ENCODE peak calls at places on chromosomes 7 and 10, in four cellular contexts. One of them, this sample, is unnamed.

GRCh38 chr10:133438711-133439273 is 14.4 kb upstream of the SPRN start:
- DNase-seq in esophagus squamous epithelium: no peak
- DNase-seq in GM23338: peak
- DNase-seq in bronchial epithelial cell: peak
- DNase-seq in this sample: peak

GRCh38 chr10:98323221-98324164 is 55.5 kb upstream of the LOXL4 start:
- DNase-seq in GM23338: no peak
- DNase-seq in esophagus squamous epithelium: no peak
- DNase-seq in bronchial epithelial cell: peak
- DNase-seq in this sample: peak

GRCh38 chr7:39405591-39405990 is 160.6 kb upstream of the YAE1 start:
- DNase-seq in bronchial epithelial cell: no peak
- DNase-seq in esophagus squamous epithelium: no peak
- DNase-seq in GM23338: no peak
- DNase-seq in this sample: no peak

GRCh38 chr10:35184527-35185171 is 58.0 kb downstream of the CREM start:
- DNase-seq in bronchial epithelial cell: no peak
- DNase-seq in GM23338: no peak
- DNase-seq in esophagus squamous epithelium: no peak
- DNase-seq in this sample: no peak

GRCh38 chr10:71339796-71340589 is 20.9 kb downstream of the SLC29A3 start:
- DNase-seq in bronchial epithelial cell: peak
- DNase-seq in GM23338: no peak
- DNase-seq in esophagus squamous epithelium: no peak
- DNase-seq in this sample: peak

GRCh38 chr10:8510471-8510870 is 456.0 kb downstream of the GATA3 start:
- DNase-seq in GM23338: peak
- DNase-seq in esophagus squamous epithelium: no peak
- DNase-seq in bronchial epithelial cell: no peak
- DNase-seq in this sample: no peak

GRCh38 chr10:69474688-69475432 is 23.6 kb downstream of the TSPAN15 start:
- DNase-seq in esophagus squamous epithelium: no peak
- DNase-seq in bronchial epithelial cell: peak
- DNase-seq in GM23338: no peak
- DNase-seq in this sample: peak

GRCh38 chr10:28375399-28376354 is 72.8 kb upstream of the MPP7 start:
- DNase-seq in GM23338: peak
- DNase-seq in esophagus squamous epithelium: no peak
- DNase-seq in bronchial epithelial cell: peak
- DNase-seq in this sample: peak

GRCh38 chr10:76202777-76203176 is 771.4 kb downstream of the LRMDA start:
- DNase-seq in bronchial epithelial cell: no peak
- DNase-seq in esophagus squamous epithelium: no peak
- DNase-seq in GM23338: no peak
- DNase-seq in this sample: no peak

DNA sequence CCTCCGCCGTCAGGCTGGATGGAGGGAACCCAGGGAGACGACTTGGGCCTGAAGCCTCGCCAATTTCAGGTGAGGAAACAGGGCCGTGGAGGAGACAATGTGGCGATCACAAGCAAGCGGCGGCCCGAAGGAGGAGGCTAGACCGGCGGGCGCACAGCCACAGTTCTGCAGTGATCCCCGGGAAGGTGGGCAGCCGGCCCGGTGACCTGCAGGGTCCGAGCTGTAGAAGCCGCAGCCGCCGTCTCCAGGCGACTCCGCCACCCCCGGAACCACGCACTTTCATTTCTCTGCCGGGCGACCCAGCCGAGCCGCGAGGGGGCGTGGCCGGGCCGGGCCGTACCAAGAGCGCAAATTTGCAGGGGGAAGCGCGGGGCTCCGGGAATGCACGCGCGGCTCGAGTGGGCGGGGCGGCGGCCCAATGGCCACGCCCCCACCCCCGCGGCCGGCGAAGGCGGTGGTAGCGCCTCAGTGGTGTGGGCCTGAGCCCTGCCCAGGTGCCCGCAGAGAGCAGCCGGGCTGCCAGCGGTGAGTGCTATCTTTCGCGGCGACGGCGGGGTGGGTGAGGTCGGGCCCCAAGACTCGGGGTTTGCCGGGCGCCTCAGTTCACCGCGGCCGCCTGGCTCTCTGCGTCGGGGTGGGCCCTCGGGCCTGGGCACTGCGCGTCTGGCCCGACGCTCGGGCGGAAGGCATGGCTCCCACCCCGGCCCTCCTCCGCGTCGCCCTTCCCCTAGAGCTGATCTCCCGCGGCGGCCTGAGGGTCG is at the start of gene POR:
- DNase-seq in bronchial epithelial cell: peak
- DNase-seq in esophagus squamous epithelium: peak
- DNase-seq in GM23338: peak
- DNase-seq in this sample: peak
- TF ChIP-seq CTCF in bronchial epithelial cell: no peak
- TF ChIP-seq CTCF in esophagus squamous epithelium: peak
- TF ChIP-seq CTCF in GM23338: no peak
- TF ChIP-seq CTCF in this sample: no peak

GRCh38 chr7:151088019-151088855 is 2.0 kb downstream of the AGAP3 start:
- DNase-seq in bronchial epithelial cell: no peak
- DNase-seq in GM23338: peak
- DNase-seq in esophagus squamous epithelium: no peak
- DNase-seq in this sample: peak
- TF ChIP-seq CTCF in bronchial epithelial cell: no peak
- TF ChIP-seq CTCF in GM23338: no peak
- TF ChIP-seq CTCF in esophagus squamous epithelium: no peak
- TF ChIP-seq CTCF in this sample: no peak

GRCh38 chr7:95725170-95725569 is 47.2 kb upstream of the DYNC1I1 start:
- DNase-seq in GM23338: peak
- DNase-seq in bronchial epithelial cell: no peak
- DNase-seq in esophagus squamous epithelium: no peak
- DNase-seq in this sample: peak
- TF ChIP-seq CTCF in GM23338: peak
- TF ChIP-seq CTCF in bronchial epithelial cell: no peak
- TF ChIP-seq CTCF in esophagus squamous epithelium: no peak
- TF ChIP-seq CTCF in this sample: no peak

GRCh38 chr10:77836299-77836820 is 90.2 kb downstream of the DLG5 start:
- DNase-seq in esophagus squamous epithelium: no peak
- DNase-seq in bronchial epithelial cell: no peak
- DNase-seq in GM23338: no peak
- DNase-seq in this sample: no peak

GRCh38 chr10:77835669-77836086 is 90.9 kb downstream of the DLG5 start:
- DNase-seq in GM23338: no peak
- DNase-seq in esophagus squamous epithelium: no peak
- DNase-seq in bronchial epithelial cell: no peak
- DNase-seq in this sample: no peak

GRCh38 chr10:77837925-77838595 is 88.5 kb downstream of the DLG5 start:
- DNase-seq in esophagus squamous epithelium: no peak
- DNase-seq in bronchial epithelial cell: no peak
- DNase-seq in GM23338: no peak
- DNase-seq in this sample: no peak

GRCh38 chr10:77834943-77835668 is 91.4 kb downstream of the DLG5 start:
- DNase-seq in bronchial epithelial cell: no peak
- DNase-seq in esophagus squamous epithelium: no peak
- DNase-seq in GM23338: no peak
- DNase-seq in this sample: no peak

DNA sequence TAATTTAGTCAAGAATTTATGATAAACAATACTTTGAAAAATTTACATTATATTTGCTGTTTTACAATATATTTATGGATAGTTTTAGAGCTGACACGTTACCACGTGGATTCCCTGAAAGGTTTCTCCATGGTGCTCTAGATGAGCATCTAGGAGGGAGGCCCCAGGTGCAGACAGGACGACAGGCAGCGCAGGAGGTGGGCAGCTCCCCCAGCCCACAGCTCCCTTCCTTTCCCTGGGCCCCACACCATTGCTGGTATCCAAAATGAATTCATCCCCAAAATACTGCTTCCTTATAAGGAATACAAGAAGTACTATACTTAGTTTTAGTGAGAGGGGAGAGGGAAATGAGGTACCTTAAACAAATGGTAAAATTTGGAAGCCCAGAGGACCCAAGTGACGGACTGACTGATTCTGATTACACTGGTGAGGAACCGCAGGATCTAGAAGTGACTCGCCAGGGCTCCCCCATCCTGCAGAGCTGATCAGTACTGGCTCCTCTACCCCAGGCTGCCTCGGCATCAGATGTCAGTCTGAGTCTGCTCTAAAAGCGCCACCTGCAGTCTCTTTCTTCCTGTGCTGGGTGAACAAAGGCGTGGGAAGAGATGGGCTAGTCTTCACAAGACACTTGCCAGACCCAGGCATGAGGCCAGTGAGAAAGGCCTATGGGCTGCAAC is 89.2 kb downstream of the DLG5 start:
- DNase-seq in bronchial epithelial cell: peak
- DNase-seq in esophagus squamous epithelium: no peak
- DNase-seq in GM23338: peak
- DNase-seq in this sample: peak
- TF ChIP-seq CTCF in bronchial epithelial cell: peak
- TF ChIP-seq CTCF in esophagus squamous epithelium: no peak
- TF ChIP-seq CTCF in GM23338: peak
- TF ChIP-seq CTCF in this sample: no peak